ENCODE peak calls at places on chromosome 6, in nine cellular contexts. G is endothelial cell, S is Calu3, C is heart left ventricle, Q is GM20000, M is mucosa of descending colon, E is Peyer's patch, U is OCI-LY7, X is GM10248. L is an unnamed sample.

GRCh38 chr6:3915076-3915791 is 66.1 kb downstream of the FAM50B start:
- DNase-seq in G (no peak), S (no peak), C (no peak), Q (no peak), M (no peak), E (no peak), U (peak), X (no peak), L (no peak)

GRCh38 chr6:41720783-41721182 is 14.6 kb downstream of the TFEB start:
- DNase-seq in G (no peak), S (no peak), C (no peak), Q (no peak), M (no peak), E (no peak), U (no peak), X (no peak), L (no peak)

GRCh38 chr6:150229775-150230561 is 87.1 kb downstream of the PPP1R14C start:
- DNase-seq in G (no peak), S (no peak), C (no peak), Q (no peak), M (no peak), E (no peak), U (no peak), X (no peak), L (no peak)

GRCh38 chr6:114304304-114304887 is 38.4 kb downstream of the HS3ST5 start:
- DNase-seq in G (no peak), S (no peak), C (no peak), Q (no peak), M (no peak), E (no peak), U (peak), X (no peak), L (peak)

GRCh38 chr6:35804996-35805736 is at the start of gene LHFPL5:
- DNase-seq in G (peak), S (peak), C (peak), Q (peak), M (peak), E (peak), U (peak), X (peak), L (peak)

GRCh38 chr6:14671261-14671681 is 553.7 kb downstream of the CD83 start:
- DNase-seq in G (no peak), S (no peak), C (peak), Q (no peak), M (no peak), E (no peak), U (no peak), X (no peak), L (no peak)

GRCh38 chr6:82783587-82784253 is 281.9 kb downstream of the UBE3D start:
- DNase-seq in G (no peak), S (no peak), C (no peak), Q (no peak), M (no peak), E (no peak), U (no peak), X (no peak), L (no peak)

GRCh38 chr6:84280030-84280429 is 52.6 kb upstream of the CEP162 start:
- DNase-seq in G (no peak), S (no peak), C (no peak), Q (no peak), M (no peak), E (no peak), U (no peak), X (no peak), L (no peak)

GRCh38 chr6:139577991-139578604 is 203.7 kb upstream of the CITED2 start:
- DNase-seq in G (no peak), S (no peak), C (no peak), Q (no peak), M (no peak), E (no peak), U (no peak), X (no peak), L (no peak)

GRCh38 chr6:75213732-75214131 is 7.9 kb upstream of the COL12A1 start:
- DNase-seq in G (no peak), S (no peak), C (no peak), Q (peak), M (no peak), E (no peak), U (no peak), X (no peak), L (peak)
- TF ChIP-seq CTCF in G (no peak), S (no peak), C (no peak), Q (no peak), M (no peak), E (no peak), U (peak), X (peak), L (peak)

GRCh38 chr6:107116328-107116892 is 1.1 kb upstream of the BEND3 start:
- DNase-seq in G (peak), S (peak), C (no peak), Q (peak), M (peak), E (peak), U (peak), X (no peak), L (peak)
- TF ChIP-seq CTCF in G (peak), S (no peak), C (no peak), Q (no peak), M (no peak), E (no peak), U (peak), X (no peak), L (peak)

GRCh38 chr6:1335367-1336037 is 23.6 kb downstream of the FOXQ1 start:
- DNase-seq in G (peak), S (peak), C (no peak), Q (no peak), M (peak), E (peak), U (no peak), X (no peak), L (no peak)

GRCh38 chr6:1334725-1335124 is 22.8 kb downstream of the FOXQ1 start:
- DNase-seq in G (no peak), S (no peak), C (no peak), Q (no peak), M (peak), E (no peak), U (no peak), X (no peak), L (no peak)

GRCh38 chr6:1337791-1338190 is 25.9 kb downstream of the FOXQ1 start:
- DNase-seq in G (no peak), S (no peak), C (no peak), Q (no peak), M (no peak), E (no peak), U (no peak), X (no peak), L (no peak)

GRCh38 chr6:1336246-1336843 is 24.4 kb downstream of the FOXQ1 start:
- DNase-seq in G (peak), S (peak), C (no peak), Q (no peak), M (peak), E (peak), U (no peak), X (no peak), L (no peak)
- TF ChIP-seq CTCF in G (peak), S (peak), C (no peak), Q (no peak), M (no peak), E (peak), U (peak), X (no peak), L (peak)

GRCh38 chr6:29647927-29648642 is 8.8 kb upstream of the MOG start:
- DNase-seq in G (no peak), S (peak), C (no peak), Q (no peak), M (no peak), E (no peak), U (peak), X (no peak), L (no peak)
- TF ChIP-seq CTCF in G (no peak), S (peak), C (peak), Q (peak), M (no peak), E (peak), U (peak), X (peak), L (peak)

GRCh38 chr6:131117866-131118265 is 17.4 kb upstream of the AKAP7 start:
- DNase-seq in G (no peak), S (no peak), C (no peak), Q (no peak), M (no peak), E (no peak), U (no peak), X (no peak), L (no peak)

GRCh38 chr6:131112252-131112651 is 23.0 kb upstream of the AKAP7 start:
- DNase-seq in G (no peak), S (no peak), C (no peak), Q (no peak), M (no peak), E (no peak), U (no peak), X (no peak), L (no peak)

GRCh38 chr6:131122007-131122406 is 13.3 kb upstream of the AKAP7 start:
- DNase-seq in G (no peak), S (no peak), C (no peak), Q (no peak), M (no peak), E (no peak), U (no peak), X (no peak), L (no peak)

GRCh38 chr6:131116321-131116720 is 18.9 kb upstream of the AKAP7 start:
- DNase-seq in G (no peak), S (no peak), C (no peak), Q (no peak), M (no peak), E (no peak), U (no peak), X (no peak), L (no peak)

DNA sequence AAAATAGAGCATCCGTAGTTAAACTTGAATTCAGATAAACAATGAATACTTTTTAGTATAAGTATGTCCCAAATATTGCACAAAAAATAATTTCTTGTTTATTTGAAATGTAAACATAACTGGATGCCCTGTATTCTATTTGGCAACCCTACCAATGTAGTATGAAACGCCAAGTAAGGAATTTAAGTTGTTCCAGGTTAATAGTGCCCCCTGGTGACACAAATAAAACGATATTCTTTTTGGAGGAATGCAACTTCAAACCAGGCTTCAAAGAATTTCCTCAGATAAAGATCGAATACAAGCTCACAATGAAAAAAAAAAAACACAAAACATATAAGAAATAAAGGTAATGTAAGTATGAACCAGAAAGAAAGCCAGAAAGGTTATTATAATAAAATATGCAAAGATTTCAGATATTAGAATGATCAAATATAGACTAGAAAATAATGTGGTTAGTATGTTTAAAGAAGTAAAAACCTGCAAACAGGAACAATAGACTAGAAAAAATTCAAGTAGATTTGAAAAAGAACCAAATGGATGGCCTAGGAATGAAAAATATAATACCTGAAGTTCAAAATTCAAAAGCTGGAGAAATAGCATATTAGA is 18.4 kb upstream of the AKAP7 start:
- DNase-seq in G (peak), S (peak), C (no peak), Q (peak), M (no peak), E (no peak), U (peak), X (peak), L (peak)
- TF ChIP-seq CTCF in G (peak), S (peak), C (peak), Q (no peak), M (no peak), E (peak), U (peak), X (peak), L (peak)

GRCh38 chr6:144149558-144149893 is 791 bp upstream of the STX11 start:
- DNase-seq in G (no peak), S (no peak), C (no peak), Q (no peak), M (no peak), E (no peak), U (no peak), X (no peak), L (no peak)

GRCh38 chr6:144144996-144145395 is 5.3 kb upstream of the STX11 start:
- DNase-seq in G (no peak), S (no peak), C (no peak), Q (no peak), M (no peak), E (no peak), U (no peak), X (no peak), L (no peak)

GRCh38 chr6:144148891-144149290 is 1.4 kb upstream of the STX11 start:
- DNase-seq in G (no peak), S (no peak), C (no peak), Q (no peak), M (no peak), E (no peak), U (no peak), X (no peak), L (no peak)

GRCh38 chr6:144143878-144144277 is 6.4 kb upstream of the STX11 start:
- DNase-seq in G (no peak), S (no peak), C (no peak), Q (no peak), M (no peak), E (no peak), U (no peak), X (no peak), L (no peak)

GRCh38 chr6:144145546-144145945 is 4.8 kb upstream of the STX11 start:
- DNase-seq in G (no peak), S (no peak), C (no peak), Q (no peak), M (no peak), E (no peak), U (no peak), X (no peak), L (no peak)
- TF ChIP-seq CTCF in G (no peak), S (no peak), C (no peak), Q (no peak), M (no peak), E (no peak), U (no peak), X (no peak), L (no peak)